ENCODE peak calls at places on chromosome 9, in four cellular contexts. H is left lung, R is T-helper 2 cell, D is cardiac fibroblast. X is an unnamed sample.
A peak's percentile ranks its signal among the peaks of the same experiment; 100 is the strongest.

GRCh38 chr9:82124090-82124489 is 135.5 kb downstream of the SPATA31D1 start:
- DNase-seq in H (no peak), R (no peak), D (peak; percentile 50), X (no peak)

GRCh38 chr9:73042155-73042554 is 89.3 kb upstream of the ALDH1A1 start:
- DNase-seq in H (no peak), R (no peak), D (peak; percentile 22), X (no peak)

GRCh38 chr9:4666042-4666699 is at the start of gene SPATA6L:
- DNase-seq in H (peak; percentile 85), R (peak; percentile 8), D (peak; percentile 67), X (peak; percentile 52)

GRCh38 chr9:14710804-14711203 is 11.7 kb downstream of the CER1 start:
- DNase-seq in H (no peak), R (no peak), D (peak; percentile 14), X (no peak)

GRCh38 chr9:130627051-130627450 is 37.3 kb upstream of the PRDM12 start:
- DNase-seq in H (no peak), R (no peak), D (no peak), X (no peak)

GRCh38 chr9:85156652-85157051 is 487.1 kb downstream of the NTRK2 start:
- DNase-seq in H (no peak), R (no peak), D (no peak), X (no peak)

GRCh38 chr9:70963554-70963953 is 157.9 kb downstream of the TRPM3 start:
- DNase-seq in H (no peak), R (no peak), D (no peak), X (no peak)

GRCh38 chr9:76298497-76299144 is 95.6 kb downstream of the RFK start:
- DNase-seq in H (no peak), R (no peak), D (no peak), X (no peak)

GRCh38 chr9:8648271-8648670 is 848.7 kb upstream of the DMAC1 start:
- DNase-seq in H (no peak), R (no peak), D (no peak), X (no peak)

GRCh38 chr9:88661759-88662158 is 126.8 kb downstream of the NXNL2 start:
- DNase-seq in H (no peak), R (no peak), D (peak; percentile 38), X (no peak)

GRCh38 chr9:123400926-123401503 is 45.0 kb downstream of the CRB2 start:
- DNase-seq in H (no peak), R (no peak), D (no peak), X (no peak)

GRCh38 chr9:132773764-132774339 is 103.6 kb downstream of the GTF3C4 start:
- DNase-seq in H (no peak), R (no peak), D (no peak), X (no peak)

GRCh38 chr9:99307846-99308245 is 85.8 kb downstream of the SEC61B start:
- DNase-seq in H (no peak), R (no peak), D (no peak), X (no peak)

GRCh38 chr9:113756476-113757198 is 119.5 kb upstream of the ZNF618 start:
- DNase-seq in H (no peak), R (no peak), D (peak; percentile 20), X (no peak)

GRCh38 chr9:70021026-70021571 is 22.5 kb upstream of the MAMDC2 start:
- DNase-seq in H (no peak), R (no peak), D (peak; percentile 74), X (no peak)

GRCh38 chr9:124551472-124552339 is 44.5 kb upstream of the NR5A1 start:
- DNase-seq in H (no peak), R (no peak), D (peak; percentile 67), X (no peak)

GRCh38 chr9:73239868-73240267 is 88.2 kb downstream of the ANXA1 start:
- DNase-seq in H (no peak), R (no peak), D (no peak), X (no peak)

GRCh38 chr9:130461731-130462130 is 17.0 kb downstream of the ASS1 start:
- DNase-seq in H (no peak), R (no peak), D (no peak), X (no peak)

X was measured in NCI-H2107.